ENCODE peak calls at places on chromosomes 1 and 21, in six cellular contexts. N, Q, I, H, D and B are unnamed samples.

GRCh38 chr1:219271914-219272545 is 98.4 kb downstream of the LYPLAL1 start:
- DNase-seq in N (no peak), Q (no peak), I (no peak), H (no peak), D (no peak), B (no peak)

GRCh38 chr1:232764458-232765231 is 40.6 kb upstream of the MAP10 start:
- DNase-seq in N (no peak), Q (no peak), I (no peak), H (no peak), D (peak), B (no peak)

GRCh38 chr21:42850866-42851391 is 28.4 kb downstream of the WDR4 start:
- DNase-seq in N (no peak), Q (peak), I (no peak), H (peak), D (no peak), B (peak)

GRCh38 chr1:159921251-159921650 is 4.1 kb downstream of the TAGLN2 start:
- DNase-seq in N (no peak), Q (no peak), I (no peak), H (no peak), D (no peak), B (no peak)

GRCh38 chr1:206785366-206785765 is 13.1 kb upstream of the IL10 start:
- DNase-seq in N (no peak), Q (no peak), I (no peak), H (no peak), D (no peak), B (no peak)

GRCh38 chr1:170586321-170586855 is 54.4 kb downstream of the GORAB start:
- DNase-seq in N (no peak), Q (no peak), I (no peak), H (no peak), D (no peak), B (no peak)

GRCh38 chr1:83857108-83857507 is 141.8 kb downstream of the TTLL7 start:
- DNase-seq in N (no peak), Q (peak), I (no peak), H (no peak), D (peak), B (no peak)

GRCh38 chr1:54437783-54438182 is 31.6 kb upstream of the SSBP3 start:
- DNase-seq in N (no peak), Q (no peak), I (no peak), H (no peak), D (no peak), B (no peak)

GRCh38 chr1:152479792-152480595 is 30.6 kb upstream of the LCE5A start:
- DNase-seq in N (peak), Q (peak), I (peak), H (peak), D (peak), B (peak)

GRCh38 chr1:228358764-228359612 is 47.6 kb downstream of the TRIM11 start:
- DNase-seq in N (no peak), Q (no peak), I (no peak), H (no peak), D (no peak), B (no peak)

GRCh38 chr1:211577277-211577825 is 1.6 kb downstream of the SLC30A1 start:
- DNase-seq in N (no peak), Q (no peak), I (no peak), H (no peak), D (peak), B (no peak)

GRCh38 chr1:150995896-150996295 is 10.8 kb downstream of the MINDY1 start:
- DNase-seq in N (no peak), Q (no peak), I (no peak), H (no peak), D (peak), B (peak)

GRCh38 chr1:107138767-107139445 is 1.9 kb upstream of the NTNG1 start:
- DNase-seq in N (no peak), Q (no peak), I (no peak), H (no peak), D (no peak), B (no peak)